ENCODE peak calls at places on chromosomes 7 and 10, in ten cellular contexts. S is transverse colon, F is heart right ventricle, D is epithelial cell of esophagus, Q is H1, X is body of pancreas, Y is pancreas, V is progenitor cell of endocrine pancreas, L is mammary epithelial cell, I is mesothelial cell of epicardium. B is an unnamed sample.

GRCh38 chr10:68721673-68721963 is 579 bp downstream of the CCAR1 start:
- DNase-seq in S (no peak), F (no peak), D (no peak), Q (no peak), X (no peak), Y (no peak), V (no peak), L (no peak), I (no peak), B (no peak)

GRCh38 chr7:139762886-139763285 is 14.9 kb downstream of the HIPK2 start:
- DNase-seq in S (no peak), F (no peak), D (peak; percentile 30), Q (no peak), X (no peak), Y (no peak), V (no peak), L (no peak), I (no peak), B (no peak)

GRCh38 chr10:33215635-33216034 is 118.8 kb downstream of the NRP1 start:
- DNase-seq in S (no peak), F (no peak), D (peak; percentile 29), Q (no peak), X (no peak), Y (no peak), V (no peak), L (no peak), I (no peak), B (no peak)

GRCh38 chr10:99976886-99977391 is 32.8 kb downstream of the DNMBP start:
- DNase-seq in S (no peak), F (no peak), D (peak; percentile 96), Q (no peak), X (no peak), Y (no peak), V (no peak), L (peak; percentile 96), I (no peak), B (no peak)

GRCh38 chr10:17026686-17027485 is 102.7 kb downstream of the CUBN start:
- DNase-seq in S (no peak), F (no peak), D (peak; percentile 59), Q (no peak), X (no peak), Y (no peak), V (no peak), L (peak; percentile 52), I (no peak), B (no peak)

GRCh38 chr10:79400567-79401004 is 44.8 kb downstream of the ZCCHC24 start:
- DNase-seq in S (peak; percentile 49), F (peak; percentile 64), D (peak; percentile 42), Q (peak; percentile 89), X (peak; percentile 64), Y (peak; percentile 51), V (peak; percentile 37), L (no peak), I (peak; percentile 71), B (peak; percentile 79)

GRCh38 chr7:9719721-9720120 is 1254.0 kb upstream of the PHF14 start:
- DNase-seq in S (no peak), F (no peak), D (no peak), Q (no peak), X (no peak), Y (no peak), V (no peak), L (no peak), I (no peak), B (no peak)

GRCh38 chr10:50625663-50626062 is 1.9 kb upstream of the SGMS1 start:
- DNase-seq in S (no peak), F (no peak), D (no peak), Q (no peak), X (no peak), Y (no peak), V (no peak), L (no peak), I (no peak), B (no peak)

GRCh38 chr7:41162612-41163011 is 540.3 kb downstream of the INHBA start:
- DNase-seq in S (no peak), F (no peak), D (peak; percentile 19), Q (no peak), X (no peak), Y (no peak), V (no peak), L (no peak), I (no peak), B (no peak)

GRCh38 chr7:45111298-45112223 is at the start of gene TBRG4:
- DNase-seq in S (peak; percentile 96), F (peak; percentile 95), D (peak; percentile 95), Q (peak; percentile 94), X (peak; percentile 95), Y (peak; percentile 94), V (peak; percentile 82), L (peak; percentile 92), I (peak; percentile 91), B (peak; percentile 89)
- TF ChIP-seq CTCF in S (peak; percentile 21), F (peak; percentile 9), D (peak; percentile 9), Q (no peak), X (no peak), Y (no peak), V (peak; percentile 52), L (peak; percentile 14), I (no peak), B (no peak)

DNA sequence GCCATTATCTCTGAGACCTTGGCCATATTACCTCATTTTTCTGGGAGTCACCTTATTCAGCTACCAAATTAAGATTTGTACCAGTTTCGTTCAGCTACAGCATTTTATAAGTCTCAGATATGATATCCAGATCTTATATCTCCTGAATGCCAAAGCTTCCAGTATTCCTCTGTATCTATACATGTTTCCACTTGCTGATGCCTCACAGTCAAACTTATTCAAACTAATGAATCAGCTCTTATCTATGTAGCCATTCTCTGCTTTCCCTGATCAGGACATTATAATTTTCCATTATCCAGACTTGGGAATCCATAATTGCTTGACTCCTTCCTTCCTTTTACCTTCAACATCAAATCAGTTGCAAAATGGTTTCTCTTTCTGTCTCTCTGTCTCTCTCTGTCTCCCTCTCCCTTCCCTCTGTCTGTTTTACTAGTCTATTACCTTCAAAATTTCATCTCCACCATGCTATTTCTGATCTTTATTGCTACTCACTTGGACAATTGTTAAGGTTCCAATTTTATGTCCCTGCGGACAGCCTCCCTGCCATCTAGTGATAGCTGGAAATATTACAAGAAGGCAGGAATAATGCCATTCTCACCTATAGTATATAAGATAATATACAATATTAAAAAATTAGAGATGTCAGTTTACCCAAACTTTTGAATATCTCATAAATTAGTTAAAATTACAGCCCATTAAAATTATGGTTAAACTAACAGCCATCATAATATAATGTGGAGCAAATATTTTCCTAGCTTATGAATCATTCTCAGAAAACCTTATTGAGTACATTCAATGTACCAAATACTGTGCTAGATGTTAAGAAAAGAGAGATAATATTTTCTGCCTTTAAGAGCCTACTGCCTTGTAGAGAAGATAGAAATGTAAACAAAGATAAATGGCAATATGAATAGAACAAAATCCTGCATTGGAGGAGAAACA is 89.8 kb downstream of the PCLO start:
- DNase-seq in S (no peak), F (no peak), D (peak; percentile 49), Q (no peak), X (no peak), Y (no peak), V (no peak), L (peak; percentile 16), I (no peak), B (no peak)
- TF ChIP-seq CTCF in S (peak; percentile 13), F (no peak), D (peak; percentile 39), Q (no peak), X (no peak), Y (no peak), V (peak; percentile 33), L (peak; percentile 10), I (no peak), B (peak; percentile 24)

DNA sequence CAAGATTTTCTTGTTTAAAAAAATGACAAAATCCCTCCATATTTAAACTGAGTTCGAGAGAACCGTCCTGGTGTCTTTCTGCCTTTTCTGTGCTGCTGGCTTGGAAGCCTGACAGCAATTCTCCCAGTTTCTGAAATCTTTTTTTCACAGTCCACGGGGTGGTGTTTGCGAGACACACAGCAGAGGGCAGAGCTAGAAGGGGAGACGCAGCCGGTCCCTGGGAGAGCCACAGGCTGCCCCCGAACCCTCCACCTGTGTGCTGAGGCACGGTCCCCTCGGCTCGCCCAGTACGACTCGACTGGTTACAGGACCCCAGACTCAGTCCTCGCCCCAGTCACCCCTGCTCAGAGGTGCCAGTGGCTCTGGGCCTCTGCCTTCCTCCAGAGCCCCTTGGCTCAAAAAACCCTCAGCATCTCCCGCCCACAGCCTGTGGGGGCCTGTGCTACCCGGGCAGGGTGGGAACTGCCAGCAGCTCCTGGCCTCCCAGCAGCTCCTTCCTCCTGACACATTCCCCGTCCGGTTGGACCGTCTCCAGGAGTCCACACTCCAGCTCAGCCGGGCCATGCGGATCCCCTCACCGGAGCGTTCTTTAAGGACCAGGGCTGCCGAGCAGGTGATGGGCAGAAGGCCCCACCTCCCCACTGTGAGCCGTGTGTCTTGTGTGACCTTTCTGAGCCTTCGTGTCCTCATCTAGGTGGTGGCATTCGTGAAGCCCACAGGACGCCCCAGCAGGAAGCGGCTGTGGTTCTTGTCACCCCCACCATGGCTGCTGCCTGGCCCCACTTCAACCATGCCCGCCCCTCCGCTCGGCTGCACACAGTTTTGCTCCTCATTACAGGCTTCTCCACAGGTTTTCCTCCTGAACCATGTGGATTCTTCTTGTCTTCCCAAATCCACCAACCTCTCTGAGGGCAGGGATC is 52.3 kb upstream of the EN2 start:
- DNase-seq in S (no peak), F (no peak), D (no peak), Q (peak; percentile 64), X (peak; percentile 28), Y (no peak), V (no peak), L (no peak), I (no peak), B (peak; percentile 28)
- TF ChIP-seq CTCF in S (no peak), F (no peak), D (no peak), Q (no peak), X (no peak), Y (no peak), V (no peak), L (no peak), I (no peak), B (no peak)

GRCh38 chr10:131312261-131312801 is 810 bp upstream of the TCERG1L start:
- DNase-seq in S (no peak), F (no peak), D (no peak), Q (peak; percentile 86), X (peak; percentile 48), Y (no peak), V (peak; percentile 67), L (no peak), I (peak; percentile 71), B (no peak)
- TF ChIP-seq CTCF in S (peak; percentile 3), F (no peak), D (no peak), Q (peak; percentile 93), X (no peak), Y (no peak), V (peak; percentile 93), L (no peak), I (peak; percentile 63), B (no peak)

DNA sequence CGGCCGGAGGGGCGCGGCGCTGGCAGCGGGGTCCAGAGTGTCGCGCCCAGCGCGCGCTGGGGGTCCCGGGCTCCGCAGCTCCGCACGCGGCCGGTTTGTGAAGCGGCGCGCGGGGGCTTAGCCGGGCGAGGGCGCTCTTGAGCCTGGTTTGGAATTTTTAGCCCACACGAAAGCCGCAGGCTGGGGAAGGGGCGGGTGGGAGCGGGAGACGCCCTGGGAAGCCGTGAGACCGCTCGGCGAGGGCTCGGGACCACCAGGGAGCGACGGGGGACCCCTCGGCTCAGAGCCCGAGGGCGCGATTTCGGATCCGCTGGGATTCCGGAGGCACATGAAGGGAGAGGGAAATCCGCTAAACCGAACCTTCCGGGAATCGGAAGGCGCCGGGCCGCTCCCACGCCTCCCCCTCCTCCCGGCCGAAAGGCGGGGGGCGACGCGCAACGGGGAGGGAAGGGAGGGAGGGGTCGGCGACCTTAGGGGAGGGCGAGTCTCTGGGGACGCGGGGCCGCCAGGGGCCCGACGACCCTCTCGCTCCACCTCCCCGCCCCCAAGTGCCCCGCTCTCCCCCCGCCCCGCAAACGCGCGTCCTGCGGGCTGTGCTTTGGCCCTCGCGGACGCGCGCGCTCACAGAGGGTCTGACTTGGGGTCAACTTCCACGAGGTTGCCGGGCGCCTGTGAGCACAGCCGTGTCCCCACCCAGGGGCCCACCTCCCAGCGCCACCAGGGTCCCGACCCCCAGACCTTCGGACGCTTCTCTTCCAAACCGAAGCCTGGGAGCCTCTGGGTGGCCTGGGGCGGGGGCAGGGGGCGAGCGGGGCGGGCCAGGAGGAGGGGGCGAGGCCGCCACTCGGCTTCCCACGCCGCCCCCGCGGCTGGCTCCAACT is 5.1 kb upstream of the ELFN1 start:
- DNase-seq in S (peak; percentile 39), F (peak; percentile 71), D (peak; percentile 46), Q (peak; percentile 93), X (peak; percentile 68), Y (peak; percentile 63), V (peak; percentile 85), L (peak; percentile 30), I (peak; percentile 92), B (peak; percentile 92)
- TF ChIP-seq CTCF in S (peak; percentile 72), F (peak; percentile 71), D (peak; percentile 55), Q (no peak), X (peak; percentile 75), Y (peak; percentile 51), V (peak; percentile 75), L (peak; percentile 73), I (peak; percentile 78), B (peak; percentile 66)